ENCODE peak calls at places on chromosomes 12 and 14, in eight cellular contexts. Q, Y, B, X, A, P, G and T are unnamed samples.

GRCh38 chr12:6267007-6267721 is 43.3 kb upstream of the PLEKHG6 start:
- DNase-seq in Q (no peak), Y (no peak), B (no peak), X (no peak), A (no peak), P (no peak), G (no peak), T (no peak)

GRCh38 chr14:104202259-104203070 is 64.1 kb downstream of the KIF26A start:
- DNase-seq in Q (no peak), Y (no peak), B (no peak), X (no peak), A (no peak), P (no peak), G (peak; percentile 33), T (no peak)

GRCh38 chr12:12716845-12717585 is at the start of gene CDKN1B:
- DNase-seq in Q (peak; percentile 86), Y (peak; percentile 83), B (peak; percentile 92), X (peak; percentile 69), A (peak; percentile 95), P (peak; percentile 82), G (peak; percentile 92), T (peak; percentile 88)

GRCh38 chr14:51996148-51996746 is 6.9 kb downstream of the RTRAF start:
- DNase-seq in Q (no peak), Y (no peak), B (no peak), X (no peak), A (no peak), P (no peak), G (no peak), T (no peak)

GRCh38 chr14:68210729-68211299 is 391.2 kb downstream of the RAD51B start:
- DNase-seq in Q (no peak), Y (no peak), B (no peak), X (no peak), A (peak; percentile 31), P (peak; percentile 28), G (peak; percentile 13), T (peak; percentile 20)

GRCh38 chr14:82720931-82721330 is 1187.3 kb upstream of the SEL1L start:
- DNase-seq in Q (no peak), Y (no peak), B (no peak), X (no peak), A (no peak), P (no peak), G (no peak), T (no peak)

GRCh38 chr12:80189241-80189640 is 89.9 kb downstream of the OTOGL start:
- DNase-seq in Q (no peak), Y (no peak), B (no peak), X (no peak), A (no peak), P (no peak), G (no peak), T (no peak)

GRCh38 chr12:101570022-101570421 is 24.7 kb upstream of the MYBPC1 start:
- DNase-seq in Q (no peak), Y (no peak), B (no peak), X (no peak), A (no peak), P (no peak), G (peak; percentile 62), T (no peak)

GRCh38 chr12:6691473-6691872 is 2.3 kb upstream of the ZNF384 start:
- DNase-seq in Q (no peak), Y (no peak), B (no peak), X (no peak), A (no peak), P (no peak), G (no peak), T (no peak)

GRCh38 chr12:10801727-10802126 is 700 bp downstream of the TAS2R7 start:
- DNase-seq in Q (no peak), Y (no peak), B (no peak), X (no peak), A (no peak), P (no peak), G (no peak), T (no peak)

GRCh38 chr12:53287741-53288216 is 7.6 kb upstream of the PFDN5 start:
- DNase-seq in Q (no peak), Y (peak; percentile 58), B (peak; percentile 59), X (peak; percentile 54), A (peak; percentile 83), P (peak; percentile 72), G (peak; percentile 87), T (peak; percentile 57)

GRCh38 chr12:103908877-103909276 is 21.3 kb upstream of the HSP90B1 start:
- DNase-seq in Q (no peak), Y (no peak), B (no peak), X (no peak), A (no peak), P (no peak), G (no peak), T (no peak)

GRCh38 chr14:27236601-27237000 is 638.8 kb upstream of the NOVA1 start:
- DNase-seq in Q (no peak), Y (no peak), B (no peak), X (no peak), A (no peak), P (no peak), G (no peak), T (no peak)

GRCh38 chr14:67514650-67515385 is 18.3 kb upstream of the PLEKHH1 start:
- DNase-seq in Q (peak; percentile 42), Y (peak; percentile 20), B (peak; percentile 37), X (no peak), A (peak; percentile 34), P (peak; percentile 23), G (peak; percentile 49), T (peak; percentile 19)

GRCh38 chr12:57231276-57232021 is 1.9 kb downstream of the SHMT2 start:
- DNase-seq in Q (no peak), Y (no peak), B (no peak), X (no peak), A (no peak), P (no peak), G (no peak), T (no peak)

GRCh38 chr12:108581311-108582227 is 16.3 kb downstream of the TMEM119 start:
- DNase-seq in Q (no peak), Y (no peak), B (no peak), X (no peak), A (no peak), P (no peak), G (no peak), T (no peak)

GRCh38 chr12:1870086-1870485 is 48.4 kb downstream of the CACNA2D4 start:
- DNase-seq in Q (no peak), Y (no peak), B (no peak), X (no peak), A (no peak), P (no peak), G (no peak), T (no peak)

GRCh38 chr12:122836027-122836921 is 1.0 kb downstream of the HIP1R start:
- DNase-seq in Q (no peak), Y (peak; percentile 49), B (no peak), X (peak; percentile 13), A (no peak), P (peak; percentile 56), G (peak; percentile 58), T (peak; percentile 51)

GRCh38 chr12:120674172-120674571 is 12.8 kb upstream of the MLEC start:
- DNase-seq in Q (no peak), Y (no peak), B (no peak), X (no peak), A (no peak), P (no peak), G (no peak), T (no peak)

GRCh38 chr12:132444957-132445883 is 44.7 kb upstream of the FBRSL1 start:
- DNase-seq in Q (no peak), Y (peak; percentile 59), B (no peak), X (peak; percentile 67), A (peak; percentile 51), P (peak; percentile 81), G (peak; percentile 42), T (peak; percentile 80)

GRCh38 chr14:66650491-66650911 is 142.6 kb downstream of the GPHN start:
- DNase-seq in Q (no peak), Y (no peak), B (no peak), X (no peak), A (no peak), P (no peak), G (no peak), T (no peak)

GRCh38 chr14:60722163-60722835 is 1.9 kb downstream of the SIX4 start:
- DNase-seq in Q (no peak), Y (no peak), B (no peak), X (no peak), A (peak; percentile 21), P (peak; percentile 4), G (peak; percentile 3), T (no peak)

GRCh38 chr14:41922014-41922413 is 315.3 kb downstream of the LRFN5 start:
- DNase-seq in Q (no peak), Y (no peak), B (no peak), X (no peak), A (no peak), P (no peak), G (no peak), T (no peak)